ENCODE peak calls at places on chromosomes 13 and 19, in four cellular contexts. One of them, this sample, is unnamed.

GRCh38 chr13:91741925-91742324 is 343.5 kb downstream of the GPC5 start:
- DNase-seq in T-cell: no peak
- DNase-seq in bronchial epithelial cell: no peak
- DNase-seq in mucosa of gallbladder: no peak
- DNase-seq in this sample: no peak

GRCh38 chr13:31032574-31033095 is 100.2 kb downstream of the TEX26 start:
- DNase-seq in bronchial epithelial cell: no peak
- DNase-seq in T-cell: no peak
- DNase-seq in mucosa of gallbladder: no peak
- DNase-seq in this sample: no peak

GRCh38 chr19:45424191-45425058 is 708 bp upstream of the ERCC1 start:
- DNase-seq in T-cell: no peak
- DNase-seq in mucosa of gallbladder: peak
- DNase-seq in bronchial epithelial cell: peak
- DNase-seq in this sample: no peak

GRCh38 chr19:45781282-45782161 is 768 bp downstream of the DMPK start:
- DNase-seq in mucosa of gallbladder: no peak
- DNase-seq in T-cell: no peak
- DNase-seq in bronchial epithelial cell: peak
- DNase-seq in this sample: no peak

GRCh38 chr13:43473437-43473836 is 313.3 kb downstream of the ENOX1 start:
- DNase-seq in T-cell: no peak
- DNase-seq in mucosa of gallbladder: peak
- DNase-seq in bronchial epithelial cell: no peak
- DNase-seq in this sample: no peak

GRCh38 chr13:94431569-94431968 is 47.9 kb downstream of the DCT start:
- DNase-seq in mucosa of gallbladder: no peak
- DNase-seq in bronchial epithelial cell: no peak
- DNase-seq in T-cell: no peak
- DNase-seq in this sample: no peak

GRCh38 chr13:20340136-20340758 is 108.1 kb upstream of the GJB6 start:
- DNase-seq in bronchial epithelial cell: no peak
- DNase-seq in mucosa of gallbladder: no peak
- DNase-seq in T-cell: no peak
- DNase-seq in this sample: no peak

GRCh38 chr19:7113233-7113632 is 43.7 kb downstream of the ZNF557 start:
- DNase-seq in mucosa of gallbladder: no peak
- DNase-seq in T-cell: no peak
- DNase-seq in bronchial epithelial cell: no peak
- DNase-seq in this sample: no peak

GRCh38 chr13:104869501-104869900 is 1666.0 kb downstream of the EFNB2 start:
- DNase-seq in T-cell: no peak
- DNase-seq in bronchial epithelial cell: no peak
- DNase-seq in mucosa of gallbladder: no peak
- DNase-seq in this sample: no peak